ENCODE peak calls at places on chromosomes 5 and 9, in nine cellular contexts. One of them, this sample, is unnamed.

GRCh38 chr5:65933295-65933694 is 6.9 kb downstream of the ERBIN start:
- DNase-seq in nucleus accumbens: no peak
- DNase-seq in NCI-H146: no peak
- DNase-seq in SJSA1: no peak
- DNase-seq in AG09309: no peak
- DNase-seq in B cell: no peak
- DNase-seq in sigmoid colon: no peak
- DNase-seq in GM12891: no peak
- DNase-seq in naive thymus-derived CD8-positive, alpha-beta T cell: no peak
- DNase-seq in this sample: no peak

GRCh38 chr9:115109486-115109885 is 8.5 kb downstream of the TNC start:
- DNase-seq in GM12891: no peak
- DNase-seq in sigmoid colon: no peak
- DNase-seq in SJSA1: peak
- DNase-seq in nucleus accumbens: no peak
- DNase-seq in AG09309: no peak
- DNase-seq in B cell: no peak
- DNase-seq in NCI-H146: no peak
- DNase-seq in naive thymus-derived CD8-positive, alpha-beta T cell: no peak
- DNase-seq in this sample: no peak

GRCh38 chr9:107486674-107487520 is 2.7 kb downstream of the KLF4 start:
- DNase-seq in naive thymus-derived CD8-positive, alpha-beta T cell: no peak
- DNase-seq in NCI-H146: peak
- DNase-seq in AG09309: no peak
- DNase-seq in sigmoid colon: peak
- DNase-seq in GM12891: no peak
- DNase-seq in B cell: peak
- DNase-seq in nucleus accumbens: no peak
- DNase-seq in SJSA1: no peak
- DNase-seq in this sample: no peak

GRCh38 chr9:99231708-99232107 is 9.6 kb downstream of the SEC61B start:
- DNase-seq in nucleus accumbens: no peak
- DNase-seq in sigmoid colon: no peak
- DNase-seq in B cell: peak
- DNase-seq in SJSA1: no peak
- DNase-seq in NCI-H146: no peak
- DNase-seq in AG09309: no peak
- DNase-seq in GM12891: no peak
- DNase-seq in naive thymus-derived CD8-positive, alpha-beta T cell: peak
- DNase-seq in this sample: no peak

GRCh38 chr5:74098456-74098855 is 472.5 kb downstream of the ARHGEF28 start:
- DNase-seq in SJSA1: no peak
- DNase-seq in B cell: no peak
- DNase-seq in sigmoid colon: no peak
- DNase-seq in GM12891: no peak
- DNase-seq in NCI-H146: no peak
- DNase-seq in naive thymus-derived CD8-positive, alpha-beta T cell: no peak
- DNase-seq in AG09309: no peak
- DNase-seq in nucleus accumbens: no peak
- DNase-seq in this sample: no peak

GRCh38 chr5:4832491-4832890 is 307.6 kb upstream of the ADAMTS16 start:
- DNase-seq in sigmoid colon: no peak
- DNase-seq in NCI-H146: no peak
- DNase-seq in naive thymus-derived CD8-positive, alpha-beta T cell: no peak
- DNase-seq in AG09309: no peak
- DNase-seq in GM12891: no peak
- DNase-seq in SJSA1: no peak
- DNase-seq in nucleus accumbens: no peak
- DNase-seq in B cell: no peak
- DNase-seq in this sample: no peak

GRCh38 chr9:126057869-126058467 is 268.7 kb upstream of the MVB12B start:
- DNase-seq in GM12891: no peak
- DNase-seq in naive thymus-derived CD8-positive, alpha-beta T cell: no peak
- DNase-seq in SJSA1: no peak
- DNase-seq in B cell: no peak
- DNase-seq in sigmoid colon: peak
- DNase-seq in AG09309: no peak
- DNase-seq in nucleus accumbens: no peak
- DNase-seq in NCI-H146: no peak
- DNase-seq in this sample: no peak

GRCh38 chr9:124264812-124265211 is 7.1 kb downstream of the NEK6 start:
- DNase-seq in SJSA1: no peak
- DNase-seq in nucleus accumbens: no peak
- DNase-seq in AG09309: peak
- DNase-seq in naive thymus-derived CD8-positive, alpha-beta T cell: no peak
- DNase-seq in sigmoid colon: no peak
- DNase-seq in B cell: peak
- DNase-seq in GM12891: peak
- DNase-seq in NCI-H146: no peak
- DNase-seq in this sample: peak

GRCh38 chr5:93791520-93791972 is 50.1 kb upstream of the POU5F2 start:
- DNase-seq in sigmoid colon: no peak
- DNase-seq in AG09309: no peak
- DNase-seq in SJSA1: no peak
- DNase-seq in B cell: no peak
- DNase-seq in nucleus accumbens: no peak
- DNase-seq in naive thymus-derived CD8-positive, alpha-beta T cell: no peak
- DNase-seq in NCI-H146: peak
- DNase-seq in GM12891: no peak
- DNase-seq in this sample: no peak

GRCh38 chr9:3521961-3522360 is 3.8 kb downstream of the RFX3 start:
- DNase-seq in naive thymus-derived CD8-positive, alpha-beta T cell: no peak
- DNase-seq in GM12891: no peak
- DNase-seq in B cell: no peak
- DNase-seq in sigmoid colon: no peak
- DNase-seq in SJSA1: no peak
- DNase-seq in NCI-H146: peak
- DNase-seq in nucleus accumbens: no peak
- DNase-seq in AG09309: no peak
- DNase-seq in this sample: no peak

GRCh38 chr9:133644968-133645765 is 9.0 kb downstream of the DBH start:
- DNase-seq in sigmoid colon: no peak
- DNase-seq in B cell: no peak
- DNase-seq in GM12891: no peak
- DNase-seq in NCI-H146: no peak
- DNase-seq in AG09309: no peak
- DNase-seq in naive thymus-derived CD8-positive, alpha-beta T cell: no peak
- DNase-seq in SJSA1: no peak
- DNase-seq in nucleus accumbens: no peak
- DNase-seq in this sample: no peak

GRCh38 chr9:16870606-16871357 is at the start of gene BNC2:
- DNase-seq in SJSA1: peak
- DNase-seq in nucleus accumbens: no peak
- DNase-seq in B cell: peak
- DNase-seq in GM12891: peak
- DNase-seq in AG09309: no peak
- DNase-seq in NCI-H146: peak
- DNase-seq in sigmoid colon: peak
- DNase-seq in naive thymus-derived CD8-positive, alpha-beta T cell: no peak
- DNase-seq in this sample: peak

GRCh38 chr9:4590430-4591122 is 71.5 kb upstream of the PLPP6 start:
- DNase-seq in naive thymus-derived CD8-positive, alpha-beta T cell: no peak
- DNase-seq in nucleus accumbens: no peak
- DNase-seq in GM12891: no peak
- DNase-seq in B cell: no peak
- DNase-seq in sigmoid colon: no peak
- DNase-seq in AG09309: no peak
- DNase-seq in SJSA1: peak
- DNase-seq in NCI-H146: no peak
- DNase-seq in this sample: no peak